ENCODE peak calls at places on chromosome 9, in four cellular contexts. One of them, this sample, is unnamed.
A peak's percentile ranks its signal among the peaks of the same experiment; 100 is the strongest.

GRCh38 chr9:127898433-127899199 is 787 bp downstream of the ST6GALNAC6 start:
- DNase-seq in cardiac muscle cell: peak; percentile 96
- DNase-seq in fibroblast of mammary gland: peak; percentile 95
- DNase-seq in psoas muscle: peak; percentile 77
- DNase-seq in this sample: peak; percentile 94

GRCh38 chr9:38244971-38245370 is 147.5 kb upstream of the ALDH1B1 start:
- DNase-seq in fibroblast of mammary gland: no peak
- DNase-seq in psoas muscle: no peak
- DNase-seq in cardiac muscle cell: no peak
- DNase-seq in this sample: no peak

GRCh38 chr9:95516221-95516735 is 493 bp downstream of the PTCH1 start:
- DNase-seq in psoas muscle: no peak
- DNase-seq in cardiac muscle cell: no peak
- DNase-seq in fibroblast of mammary gland: peak; percentile 19
- DNase-seq in this sample: peak; percentile 61

GRCh38 chr9:112360047-112360804 is 19.7 kb upstream of the HSDL2 start:
- DNase-seq in cardiac muscle cell: no peak
- DNase-seq in psoas muscle: no peak
- DNase-seq in fibroblast of mammary gland: peak; percentile 77
- DNase-seq in this sample: peak; percentile 68

GRCh38 chr9:19720374-19720773 is 68.5 kb downstream of the SLC24A2 start:
- DNase-seq in psoas muscle: no peak
- DNase-seq in fibroblast of mammary gland: peak; percentile 41
- DNase-seq in cardiac muscle cell: peak; percentile 70
- DNase-seq in this sample: no peak

GRCh38 chr9:70410368-70410767 is 4.1 kb downstream of the KLF9 start:
- DNase-seq in psoas muscle: no peak
- DNase-seq in fibroblast of mammary gland: peak; percentile 71
- DNase-seq in cardiac muscle cell: peak; percentile 66
- DNase-seq in this sample: peak; percentile 68

GRCh38 chr9:68507098-68507795 is 33.4 kb downstream of the TMEM252 start:
- DNase-seq in psoas muscle: no peak
- DNase-seq in fibroblast of mammary gland: peak; percentile 40
- DNase-seq in cardiac muscle cell: peak; percentile 61
- DNase-seq in this sample: no peak

GRCh38 chr9:7165350-7165937 is 407.7 kb downstream of the KDM4C start:
- DNase-seq in cardiac muscle cell: no peak
- DNase-seq in psoas muscle: no peak
- DNase-seq in fibroblast of mammary gland: no peak
- DNase-seq in this sample: no peak

GRCh38 chr9:109771796-109772525 is 8.0 kb upstream of the PALM2AKAP2 start:
- DNase-seq in psoas muscle: no peak
- DNase-seq in fibroblast of mammary gland: peak; percentile 22
- DNase-seq in cardiac muscle cell: peak; percentile 59
- DNase-seq in this sample: no peak

GRCh38 chr9:29214162-29214520 is 1640.9 kb upstream of the C9orf72 start:
- DNase-seq in cardiac muscle cell: peak; percentile 1
- DNase-seq in psoas muscle: peak; percentile 8
- DNase-seq in fibroblast of mammary gland: no peak
- DNase-seq in this sample: no peak

GRCh38 chr9:93131599-93132286 is 2.3 kb downstream of the NINJ1 start:
- DNase-seq in cardiac muscle cell: no peak
- DNase-seq in fibroblast of mammary gland: no peak
- DNase-seq in psoas muscle: no peak
- DNase-seq in this sample: no peak
- H3K4me3 ChIP-seq in cardiac muscle cell: no peak overlapping the region
- H3K4me3 ChIP-seq in fibroblast of mammary gland: no peak overlapping the region
- H3K4me3 ChIP-seq in psoas muscle: peak overlapping the region; percentile 97
- H3K4me3 ChIP-seq in this sample: no peak overlapping the region

GRCh38 chr9:92709954-92710353 is 40.0 kb upstream of the IPPK start:
- DNase-seq in fibroblast of mammary gland: no peak
- DNase-seq in cardiac muscle cell: no peak
- DNase-seq in psoas muscle: no peak
- DNase-seq in this sample: no peak

GRCh38 chr9:92704528-92704927 is 34.6 kb upstream of the IPPK start:
- DNase-seq in psoas muscle: no peak
- DNase-seq in fibroblast of mammary gland: peak; percentile 49
- DNase-seq in cardiac muscle cell: no peak
- DNase-seq in this sample: no peak

GRCh38 chr9:92707530-92707929 is 37.6 kb upstream of the IPPK start:
- DNase-seq in cardiac muscle cell: no peak
- DNase-seq in fibroblast of mammary gland: no peak
- DNase-seq in psoas muscle: no peak
- DNase-seq in this sample: no peak

GRCh38 chr9:92709240-92709639 is 39.3 kb upstream of the IPPK start:
- DNase-seq in psoas muscle: no peak
- DNase-seq in fibroblast of mammary gland: peak; percentile 17
- DNase-seq in cardiac muscle cell: no peak
- DNase-seq in this sample: no peak

DNA sequence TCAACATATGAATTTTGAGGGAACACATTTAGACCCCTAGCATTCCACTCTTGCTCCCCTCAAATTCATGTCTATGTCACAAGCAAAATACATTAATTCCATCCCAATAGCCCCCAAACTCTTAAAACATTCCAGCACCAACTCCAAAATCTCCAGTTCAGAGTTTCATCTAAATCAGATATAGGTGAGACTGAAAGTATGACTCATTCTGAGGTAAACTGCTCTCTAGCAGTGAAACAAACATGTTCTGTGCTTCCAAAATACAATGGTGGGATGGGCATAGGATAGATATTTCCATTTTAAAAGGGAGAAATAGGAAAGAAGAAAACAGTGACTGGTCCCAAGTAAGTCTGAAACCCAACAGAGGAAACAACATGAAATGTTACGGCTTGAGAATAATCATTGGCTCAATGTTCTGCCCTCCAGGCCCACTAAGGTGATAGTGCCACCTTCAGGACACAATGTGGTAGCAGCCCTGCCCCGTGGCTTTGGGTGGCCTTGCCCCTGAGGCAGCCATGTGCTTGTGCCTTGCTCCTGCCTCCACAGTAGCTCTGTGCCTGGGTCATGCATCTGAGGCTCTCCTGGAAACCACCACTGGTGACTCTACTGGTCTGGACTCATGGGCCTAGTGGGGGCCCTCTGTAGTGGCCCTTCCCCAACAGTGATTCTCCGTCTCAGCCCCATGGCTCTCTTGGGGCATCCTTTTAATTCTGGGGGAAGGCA is 36.4 kb upstream of the IPPK start:
- DNase-seq in fibroblast of mammary gland: peak; percentile 33
- DNase-seq in cardiac muscle cell: peak; percentile 39
- DNase-seq in psoas muscle: no peak
- DNase-seq in this sample: peak; percentile 17
- TF ChIP-seq CTCF in fibroblast of mammary gland: peak; percentile 51
- TF ChIP-seq CTCF in cardiac muscle cell: peak; percentile 44
- TF ChIP-seq CTCF in psoas muscle: peak; percentile 33
- TF ChIP-seq CTCF in this sample: peak; percentile 17

GRCh38 chr9:33524431-33524947 is 438 bp downstream of the ANKRD18B start:
- DNase-seq in cardiac muscle cell: no peak
- DNase-seq in psoas muscle: no peak
- DNase-seq in fibroblast of mammary gland: no peak
- DNase-seq in this sample: no peak
- H3K4me3 ChIP-seq in cardiac muscle cell: peak overlapping the region; percentile 32
- H3K4me3 ChIP-seq in psoas muscle: peak overlapping the region; percentile 62
- H3K4me3 ChIP-seq in fibroblast of mammary gland: peak overlapping the region; percentile 46
- H3K4me3 ChIP-seq in this sample: peak overlapping the region; percentile 44

GRCh38 chr9:3658964-3659363 is 133.2 kb upstream of the RFX3 start:
- DNase-seq in cardiac muscle cell: no peak
- DNase-seq in fibroblast of mammary gland: no peak
- DNase-seq in psoas muscle: no peak
- DNase-seq in this sample: no peak

GRCh38 chr9:3659647-3660046 is 133.8 kb upstream of the RFX3 start:
- DNase-seq in cardiac muscle cell: no peak
- DNase-seq in fibroblast of mammary gland: no peak
- DNase-seq in psoas muscle: no peak
- DNase-seq in this sample: no peak

GRCh38 chr9:3650994-3651622 is 125.3 kb upstream of the RFX3 start:
- DNase-seq in cardiac muscle cell: no peak
- DNase-seq in psoas muscle: no peak
- DNase-seq in fibroblast of mammary gland: no peak
- DNase-seq in this sample: no peak

GRCh38 chr9:3656224-3656623 is 130.4 kb upstream of the RFX3 start:
- DNase-seq in fibroblast of mammary gland: no peak
- DNase-seq in cardiac muscle cell: no peak
- DNase-seq in psoas muscle: no peak
- DNase-seq in this sample: no peak
- TF ChIP-seq CTCF in fibroblast of mammary gland: no peak
- TF ChIP-seq CTCF in cardiac muscle cell: no peak
- TF ChIP-seq CTCF in psoas muscle: no peak
- TF ChIP-seq CTCF in this sample: no peak

DNA sequence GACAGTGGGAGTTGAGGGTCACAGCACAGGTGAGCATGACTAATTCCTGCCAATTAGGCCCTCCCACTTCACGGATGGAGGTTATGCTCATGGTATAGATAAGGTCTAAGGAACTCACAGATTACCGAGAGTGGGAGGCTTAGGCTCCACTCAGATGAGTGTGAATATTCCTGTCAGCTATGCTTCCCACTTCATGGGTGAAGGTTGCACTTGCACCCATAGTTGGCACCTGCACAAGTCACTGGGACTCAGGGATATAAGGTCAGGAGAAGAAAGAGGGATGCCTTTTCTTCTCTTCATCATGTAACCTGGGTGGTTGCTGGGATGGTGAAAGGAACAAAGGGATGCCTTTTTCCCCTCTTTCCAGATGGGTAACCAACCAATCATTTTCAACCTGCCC is 264.9 kb upstream of the TNC start:
- DNase-seq in fibroblast of mammary gland: no peak
- DNase-seq in psoas muscle: no peak
- DNase-seq in cardiac muscle cell: no peak
- DNase-seq in this sample: no peak
- H3K4me3 ChIP-seq in fibroblast of mammary gland: no peak overlapping the region
- H3K4me3 ChIP-seq in psoas muscle: no peak overlapping the region
- H3K4me3 ChIP-seq in cardiac muscle cell: no peak overlapping the region
- H3K4me3 ChIP-seq in this sample: no peak overlapping the region

GRCh38 chr9:133458643-133459312 is 1.0 kb upstream of the CACFD1 start:
- DNase-seq in cardiac muscle cell: no peak
- DNase-seq in psoas muscle: no peak
- DNase-seq in fibroblast of mammary gland: no peak
- DNase-seq in this sample: no peak
- TF ChIP-seq CTCF in cardiac muscle cell: no peak
- TF ChIP-seq CTCF in psoas muscle: no peak
- TF ChIP-seq CTCF in fibroblast of mammary gland: no peak
- TF ChIP-seq CTCF in this sample: no peak

GRCh38 chr9:126664893-126665695 is 51.4 kb downstream of the LMX1B start:
- DNase-seq in fibroblast of mammary gland: no peak
- DNase-seq in psoas muscle: no peak
- DNase-seq in cardiac muscle cell: no peak
- DNase-seq in this sample: no peak
- H3K4me3 ChIP-seq in fibroblast of mammary gland: no peak overlapping the region
- H3K4me3 ChIP-seq in psoas muscle: no peak overlapping the region
- H3K4me3 ChIP-seq in cardiac muscle cell: no peak overlapping the region
- H3K4me3 ChIP-seq in this sample: no peak overlapping the region

GRCh38 chr9:83714316-83714715 is 6.6 kb upstream of the UBQLN1 start:
- DNase-seq in cardiac muscle cell: no peak
- DNase-seq in fibroblast of mammary gland: no peak
- DNase-seq in psoas muscle: no peak
- DNase-seq in this sample: no peak
- TF ChIP-seq CTCF in cardiac muscle cell: peak; percentile 23
- TF ChIP-seq CTCF in fibroblast of mammary gland: peak; percentile 42
- TF ChIP-seq CTCF in psoas muscle: no peak
- TF ChIP-seq CTCF in this sample: peak; percentile 15

GRCh38 chr9:97237311-97237786 is 70.1 kb upstream of the CCDC180 start:
- DNase-seq in fibroblast of mammary gland: no peak
- DNase-seq in cardiac muscle cell: peak; percentile 13
- DNase-seq in psoas muscle: peak; percentile 49
- DNase-seq in this sample: no peak
- H3K4me3 ChIP-seq in fibroblast of mammary gland: peak overlapping the region; percentile 75
- H3K4me3 ChIP-seq in cardiac muscle cell: peak overlapping the region; percentile 80
- H3K4me3 ChIP-seq in psoas muscle: peak overlapping the region; percentile 71
- H3K4me3 ChIP-seq in this sample: no peak overlapping the region

This sample was measured in foreskin fibroblast.